ENCODE peak calls at places on chromosomes 5 and 9, in seven cellular contexts. One of them, this sample, is unnamed.

GRCh38 chr9:75640250-75640649 is 250.2 kb upstream of the PCSK5 start:
- DNase-seq in fibroblast of lung: no peak
- DNase-seq in HCT116: no peak
- DNase-seq in prostate gland: no peak
- DNase-seq in body of pancreas: no peak
- DNase-seq in neural progenitor cell: no peak
- DNase-seq in left lung: no peak
- DNase-seq in this sample: no peak

GRCh38 chr5:93791520-93791972 is 50.1 kb upstream of the POU5F2 start:
- DNase-seq in body of pancreas: no peak
- DNase-seq in HCT116: no peak
- DNase-seq in prostate gland: no peak
- DNase-seq in left lung: no peak
- DNase-seq in neural progenitor cell: no peak
- DNase-seq in fibroblast of lung: peak; percentile 83
- DNase-seq in this sample: no peak

GRCh38 chr5:176779537-176779936 is 30.8 kb upstream of the UNC5A start:
- DNase-seq in neural progenitor cell: no peak
- DNase-seq in prostate gland: no peak
- DNase-seq in left lung: peak; percentile 27
- DNase-seq in fibroblast of lung: no peak
- DNase-seq in body of pancreas: no peak
- DNase-seq in HCT116: no peak
- DNase-seq in this sample: no peak

GRCh38 chr9:128912270-128912853 is 8.4 kb upstream of the PHYHD1 start:
- DNase-seq in prostate gland: no peak
- DNase-seq in body of pancreas: no peak
- DNase-seq in fibroblast of lung: peak; percentile 74
- DNase-seq in left lung: peak; percentile 73
- DNase-seq in HCT116: peak; percentile 43
- DNase-seq in neural progenitor cell: peak; percentile 28
- DNase-seq in this sample: no peak

GRCh38 chr9:128310461-128310860 is 11.8 kb downstream of the TRUB2 start:
- DNase-seq in left lung: no peak
- DNase-seq in fibroblast of lung: no peak
- DNase-seq in prostate gland: no peak
- DNase-seq in neural progenitor cell: no peak
- DNase-seq in body of pancreas: no peak
- DNase-seq in HCT116: no peak
- DNase-seq in this sample: no peak

GRCh38 chr9:81771606-81772005 is 82.3 kb upstream of the TLE1 start:
- DNase-seq in prostate gland: no peak
- DNase-seq in fibroblast of lung: peak; percentile 39
- DNase-seq in HCT116: no peak
- DNase-seq in neural progenitor cell: no peak
- DNase-seq in body of pancreas: no peak
- DNase-seq in left lung: no peak
- DNase-seq in this sample: no peak

GRCh38 chr9:104286792-104287191 is 192.7 kb downstream of the SMC2 start:
- DNase-seq in prostate gland: no peak
- DNase-seq in neural progenitor cell: no peak
- DNase-seq in fibroblast of lung: no peak
- DNase-seq in body of pancreas: no peak
- DNase-seq in left lung: no peak
- DNase-seq in HCT116: no peak
- DNase-seq in this sample: no peak

GRCh38 chr5:157729858-157730257 is 1.4 kb upstream of the THG1L start:
- DNase-seq in left lung: no peak
- DNase-seq in HCT116: no peak
- DNase-seq in neural progenitor cell: no peak
- DNase-seq in prostate gland: no peak
- DNase-seq in body of pancreas: no peak
- DNase-seq in fibroblast of lung: no peak
- DNase-seq in this sample: no peak

GRCh38 chr5:126648471-126648870 is 47.7 kb downstream of the PHAX start:
- DNase-seq in neural progenitor cell: no peak
- DNase-seq in HCT116: no peak
- DNase-seq in body of pancreas: no peak
- DNase-seq in prostate gland: no peak
- DNase-seq in left lung: no peak
- DNase-seq in fibroblast of lung: no peak
- DNase-seq in this sample: no peak

GRCh38 chr9:130267930-130268329 is 2.4 kb downstream of the HMCN2 start:
- DNase-seq in HCT116: no peak
- DNase-seq in body of pancreas: no peak
- DNase-seq in left lung: no peak
- DNase-seq in fibroblast of lung: no peak
- DNase-seq in neural progenitor cell: no peak
- DNase-seq in prostate gland: no peak
- DNase-seq in this sample: no peak

GRCh38 chr9:136564379-136564988 is 18.6 kb upstream of the NOTCH1 start:
- DNase-seq in fibroblast of lung: peak; percentile 76
- DNase-seq in body of pancreas: peak; percentile 40
- DNase-seq in left lung: peak; percentile 91
- DNase-seq in HCT116: no peak
- DNase-seq in neural progenitor cell: no peak
- DNase-seq in prostate gland: no peak
- DNase-seq in this sample: no peak

GRCh38 chr5:33339413-33339812 is 101.4 kb upstream of the TARS1 start:
- DNase-seq in HCT116: no peak
- DNase-seq in fibroblast of lung: no peak
- DNase-seq in left lung: no peak
- DNase-seq in body of pancreas: no peak
- DNase-seq in neural progenitor cell: peak; percentile 5
- DNase-seq in prostate gland: no peak
- DNase-seq in this sample: no peak

GRCh38 chr9:130193119-130193518 is 20.9 kb downstream of the NCS1 start:
- DNase-seq in fibroblast of lung: no peak
- DNase-seq in HCT116: no peak
- DNase-seq in body of pancreas: no peak
- DNase-seq in left lung: no peak
- DNase-seq in prostate gland: no peak
- DNase-seq in neural progenitor cell: peak; percentile 41
- DNase-seq in this sample: no peak

GRCh38 chr5:62340392-62340791 is 34.4 kb downstream of the KIF2A start:
- DNase-seq in fibroblast of lung: peak; percentile 40
- DNase-seq in neural progenitor cell: peak; percentile 10
- DNase-seq in HCT116: peak; percentile 28
- DNase-seq in left lung: no peak
- DNase-seq in prostate gland: no peak
- DNase-seq in body of pancreas: no peak
- DNase-seq in this sample: no peak

GRCh38 chr5:168480601-168481000 is 5.7 kb upstream of the RARS1 start:
- DNase-seq in fibroblast of lung: no peak
- DNase-seq in prostate gland: no peak
- DNase-seq in left lung: no peak
- DNase-seq in body of pancreas: no peak
- DNase-seq in HCT116: no peak
- DNase-seq in neural progenitor cell: no peak
- DNase-seq in this sample: no peak

GRCh38 chr5:156934450-156935211 is 28.4 kb downstream of the TIMD4 start:
- DNase-seq in neural progenitor cell: peak; percentile 55
- DNase-seq in prostate gland: no peak
- DNase-seq in HCT116: peak; percentile 7
- DNase-seq in fibroblast of lung: no peak
- DNase-seq in left lung: no peak
- DNase-seq in body of pancreas: no peak
- DNase-seq in this sample: no peak

GRCh38 chr9:2043243-2043642 is 28.1 kb downstream of the SMARCA2 start:
- DNase-seq in fibroblast of lung: no peak
- DNase-seq in prostate gland: no peak
- DNase-seq in left lung: no peak
- DNase-seq in neural progenitor cell: no peak
- DNase-seq in HCT116: no peak
- DNase-seq in body of pancreas: no peak
- DNase-seq in this sample: no peak

GRCh38 chr5:91311697-91312501 is 71.2 kb downstream of the ARRDC3 start:
- DNase-seq in left lung: peak; percentile 85
- DNase-seq in prostate gland: peak; percentile 13
- DNase-seq in HCT116: peak; percentile 91
- DNase-seq in neural progenitor cell: peak; percentile 2
- DNase-seq in body of pancreas: peak; percentile 55
- DNase-seq in fibroblast of lung: peak; percentile 99
- DNase-seq in this sample: no peak

GRCh38 chr9:116027511-116027910 is 126.1 kb upstream of the PAPPA start:
- DNase-seq in neural progenitor cell: no peak
- DNase-seq in left lung: no peak
- DNase-seq in HCT116: no peak
- DNase-seq in prostate gland: no peak
- DNase-seq in body of pancreas: no peak
- DNase-seq in fibroblast of lung: peak; percentile 92
- DNase-seq in this sample: no peak

GRCh38 chr9:14173730-14174129 is 140.2 kb downstream of the NFIB start:
- DNase-seq in prostate gland: no peak
- DNase-seq in neural progenitor cell: no peak
- DNase-seq in left lung: no peak
- DNase-seq in body of pancreas: peak; percentile 25
- DNase-seq in HCT116: no peak
- DNase-seq in fibroblast of lung: no peak
- DNase-seq in this sample: no peak

GRCh38 chr5:6750951-6751685 is 37.9 kb downstream of the TENT4A start:
- DNase-seq in HCT116: no peak
- DNase-seq in prostate gland: no peak
- DNase-seq in neural progenitor cell: no peak
- DNase-seq in fibroblast of lung: no peak
- DNase-seq in body of pancreas: no peak
- DNase-seq in left lung: no peak
- DNase-seq in this sample: no peak
- H3K36me3 ChIP-seq in HCT116: peaks cover 84% of the 10 kb centered on the region
- H3K36me3 ChIP-seq in prostate gland: peaks cover 15% of the 10 kb centered on the region
- H3K36me3 ChIP-seq in neural progenitor cell: no peaks in the 10 kb centered on the region
- H3K36me3 ChIP-seq in fibroblast of lung: peaks cover 35% of the 10 kb centered on the region
- H3K36me3 ChIP-seq in body of pancreas: peaks cover 31% of the 10 kb centered on the region
- H3K36me3 ChIP-seq in left lung: no peaks in the 10 kb centered on the region
- H3K36me3 ChIP-seq in this sample: peaks cover 21% of the 10 kb centered on the region

DNA sequence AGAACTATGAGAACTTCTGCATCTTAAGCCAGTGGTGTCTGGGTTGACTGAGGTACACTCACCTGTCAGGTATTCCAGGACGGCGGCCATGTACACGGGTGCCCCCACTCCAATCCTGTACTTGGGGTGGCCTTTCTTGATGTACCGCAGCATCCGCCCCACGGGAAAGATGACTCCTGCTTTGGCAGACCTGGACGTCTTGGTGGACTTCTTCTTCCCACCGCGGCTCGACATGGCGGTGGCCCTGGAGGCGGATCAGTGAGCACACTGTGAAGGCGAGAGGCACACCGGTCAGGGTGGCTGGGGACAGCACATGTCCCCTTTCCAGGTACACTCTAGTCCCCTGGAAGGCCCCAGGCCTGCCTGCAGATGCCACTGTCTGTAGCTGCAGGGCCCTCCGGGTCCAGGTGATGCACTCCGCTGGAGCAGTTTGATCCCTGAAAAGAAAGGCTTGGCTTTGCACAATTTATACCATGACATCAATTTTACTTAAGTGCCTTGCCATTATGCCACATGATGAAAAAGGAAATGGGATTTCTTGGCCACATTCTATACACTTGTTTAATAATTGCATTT is 10.1 kb downstream of the MACROH2A1 start:
- DNase-seq in left lung: no peak
- DNase-seq in neural progenitor cell: no peak
- DNase-seq in fibroblast of lung: no peak
- DNase-seq in body of pancreas: no peak
- DNase-seq in prostate gland: no peak
- DNase-seq in HCT116: no peak
- DNase-seq in this sample: no peak
- H3K36me3 ChIP-seq in left lung: no peaks in the 10 kb centered on the region
- H3K36me3 ChIP-seq in neural progenitor cell: no peaks in the 10 kb centered on the region
- H3K36me3 ChIP-seq in fibroblast of lung: peaks cover 16% of the 10 kb centered on the region
- H3K36me3 ChIP-seq in body of pancreas: no peaks in the 10 kb centered on the region
- H3K36me3 ChIP-seq in prostate gland: peaks cover 4% of the 10 kb centered on the region
- H3K36me3 ChIP-seq in HCT116: peaks cover 16% of the 10 kb centered on the region
- H3K36me3 ChIP-seq in this sample: no peaks in the 10 kb centered on the region

GRCh38 chr9:33976414-33976813 is 72.3 kb downstream of the UBAP2 start:
- DNase-seq in prostate gland: no peak
- DNase-seq in left lung: no peak
- DNase-seq in neural progenitor cell: no peak
- DNase-seq in HCT116: no peak
- DNase-seq in body of pancreas: no peak
- DNase-seq in fibroblast of lung: no peak
- DNase-seq in this sample: no peak

DNA sequence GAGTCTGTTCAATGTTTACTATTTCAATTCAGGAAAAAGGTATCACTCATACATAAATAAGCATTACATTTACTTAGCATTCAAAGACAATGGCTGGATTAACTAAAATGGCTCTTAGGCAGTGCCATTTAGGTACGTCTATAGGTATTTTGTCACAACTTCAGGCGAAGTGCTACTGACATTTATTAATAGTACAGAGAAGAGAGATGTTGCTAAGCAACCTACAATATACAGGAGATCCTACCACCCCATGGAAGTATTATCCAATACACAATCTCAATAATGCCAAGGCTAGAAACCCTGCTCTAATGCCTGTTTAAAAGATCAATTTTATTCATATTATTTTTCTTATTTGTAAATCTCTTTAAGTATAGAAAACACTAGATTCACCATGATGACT is 76.0 kb downstream of the UBAP2 start:
- DNase-seq in neural progenitor cell: no peak
- DNase-seq in fibroblast of lung: no peak
- DNase-seq in HCT116: no peak
- DNase-seq in prostate gland: no peak
- DNase-seq in left lung: no peak
- DNase-seq in body of pancreas: no peak
- DNase-seq in this sample: no peak
- H3K36me3 ChIP-seq in neural progenitor cell: peaks cover 4% of the 10 kb centered on the region
- H3K36me3 ChIP-seq in fibroblast of lung: no peaks in the 10 kb centered on the region
- H3K36me3 ChIP-seq in HCT116: peaks cover 20% of the 10 kb centered on the region
- H3K36me3 ChIP-seq in prostate gland: no peaks in the 10 kb centered on the region
- H3K36me3 ChIP-seq in left lung: no peaks in the 10 kb centered on the region
- H3K36me3 ChIP-seq in body of pancreas: no peaks in the 10 kb centered on the region
- H3K36me3 ChIP-seq in this sample: peaks cover 7% of the 10 kb centered on the region

GRCh38 chr9:95017062-95017461 is 290.6 kb downstream of the AOPEP start:
- DNase-seq in HCT116: no peak
- DNase-seq in fibroblast of lung: peak; percentile 57
- DNase-seq in left lung: no peak
- DNase-seq in body of pancreas: no peak
- DNase-seq in prostate gland: no peak
- DNase-seq in neural progenitor cell: no peak
- DNase-seq in this sample: no peak
- H3K36me3 ChIP-seq in HCT116: peaks cover 3% of the 10 kb centered on the region
- H3K36me3 ChIP-seq in fibroblast of lung: peaks cover 3% of the 10 kb centered on the region
- H3K36me3 ChIP-seq in left lung: no peaks in the 10 kb centered on the region
- H3K36me3 ChIP-seq in body of pancreas: no peaks in the 10 kb centered on the region
- H3K36me3 ChIP-seq in prostate gland: no peaks in the 10 kb centered on the region
- H3K36me3 ChIP-seq in neural progenitor cell: no peaks in the 10 kb centered on the region
- H3K36me3 ChIP-seq in this sample: no peaks in the 10 kb centered on the region

GRCh38 chr5:80874162-80874561 is 86.0 kb upstream of the RASGRF2 start:
- DNase-seq in HCT116: no peak
- DNase-seq in fibroblast of lung: no peak
- DNase-seq in prostate gland: no peak
- DNase-seq in body of pancreas: no peak
- DNase-seq in neural progenitor cell: no peak
- DNase-seq in left lung: no peak
- DNase-seq in this sample: no peak
- H3K36me3 ChIP-seq in HCT116: no peaks in the 10 kb centered on the region
- H3K36me3 ChIP-seq in fibroblast of lung: no peaks in the 10 kb centered on the region
- H3K36me3 ChIP-seq in prostate gland: no peaks in the 10 kb centered on the region
- H3K36me3 ChIP-seq in body of pancreas: no peaks in the 10 kb centered on the region
- H3K36me3 ChIP-seq in neural progenitor cell: no peaks in the 10 kb centered on the region
- H3K36me3 ChIP-seq in left lung: no peaks in the 10 kb centered on the region
- H3K36me3 ChIP-seq in this sample: peaks cover 5% of the 10 kb centered on the region

GRCh38 chr9:93557366-93558137 is 18.8 kb upstream of the PHF2 start:
- DNase-seq in HCT116: no peak
- DNase-seq in left lung: no peak
- DNase-seq in fibroblast of lung: no peak
- DNase-seq in prostate gland: no peak
- DNase-seq in neural progenitor cell: no peak
- DNase-seq in body of pancreas: no peak
- DNase-seq in this sample: no peak
- H3K36me3 ChIP-seq in HCT116: peaks cover 24% of the 10 kb centered on the region
- H3K36me3 ChIP-seq in left lung: peaks cover 3% of the 10 kb centered on the region
- H3K36me3 ChIP-seq in fibroblast of lung: peaks cover 18% of the 10 kb centered on the region
- H3K36me3 ChIP-seq in prostate gland: no peaks in the 10 kb centered on the region
- H3K36me3 ChIP-seq in neural progenitor cell: peaks cover 3% of the 10 kb centered on the region
- H3K36me3 ChIP-seq in body of pancreas: peaks cover 13% of the 10 kb centered on the region
- H3K36me3 ChIP-seq in this sample: peaks cover 16% of the 10 kb centered on the region

This sample was measured in iPS DF 6.9.